ENCODE peak calls at places on chromosomes 6 and 20, in nine cellular contexts. One of them, this sample, is unnamed.

GRCh38 chr6:25035451-25036435 is 100.0 kb upstream of the RIPOR2 start:
- DNase-seq in T follicular helper cell: no peak
- DNase-seq in stimulated activated effector memory CD8-positive, alpha-beta T cell treated with anti-CD3 and anti-CD28 coated beads, Interleukin-12 subunit alpha, Interleukin-12 subunit beta, amount 100 ng/mL, for 72 hours: peak
- DNase-seq in CD8-positive, alpha-beta T cell: no peak
- DNase-seq in cardiac fibroblast: no peak
- DNase-seq in NCI-H2171 treated with DMSO at 0.1 percent for 48 hours: no peak
- DNase-seq in stimulated activated CD8-positive, alpha-beta memory T cell treated with anti-CD3 and anti-CD28 coated beads, Interleukin-7, amount 100 ng/mL, for 48 hours: no peak
- DNase-seq in HFFc6: peak
- DNase-seq in GM06990: no peak
- DNase-seq in this sample: no peak

GRCh38 chr6:45706319-45706718 is 309.3 kb downstream of the CLIC5 start:
- DNase-seq in CD8-positive, alpha-beta T cell: no peak
- DNase-seq in cardiac fibroblast: no peak
- DNase-seq in HFFc6: no peak
- DNase-seq in T follicular helper cell: no peak
- DNase-seq in stimulated activated CD8-positive, alpha-beta memory T cell treated with anti-CD3 and anti-CD28 coated beads, Interleukin-7, amount 100 ng/mL, for 48 hours: peak
- DNase-seq in GM06990: no peak
- DNase-seq in stimulated activated effector memory CD8-positive, alpha-beta T cell treated with anti-CD3 and anti-CD28 coated beads, Interleukin-12 subunit alpha, Interleukin-12 subunit beta, amount 100 ng/mL, for 72 hours: no peak
- DNase-seq in NCI-H2171 treated with DMSO at 0.1 percent for 48 hours: no peak
- DNase-seq in this sample: no peak

GRCh38 chr6:138230759-138231398 is 12.6 kb upstream of the PBOV1 start:
- DNase-seq in NCI-H2171 treated with DMSO at 0.1 percent for 48 hours: no peak
- DNase-seq in stimulated activated effector memory CD8-positive, alpha-beta T cell treated with anti-CD3 and anti-CD28 coated beads, Interleukin-12 subunit alpha, Interleukin-12 subunit beta, amount 100 ng/mL, for 72 hours: no peak
- DNase-seq in CD8-positive, alpha-beta T cell: no peak
- DNase-seq in cardiac fibroblast: no peak
- DNase-seq in T follicular helper cell: no peak
- DNase-seq in GM06990: no peak
- DNase-seq in stimulated activated CD8-positive, alpha-beta memory T cell treated with anti-CD3 and anti-CD28 coated beads, Interleukin-7, amount 100 ng/mL, for 48 hours: no peak
- DNase-seq in HFFc6: no peak
- DNase-seq in this sample: no peak

GRCh38 chr6:75171151-75171550 is 34.7 kb downstream of the COL12A1 start:
- DNase-seq in GM06990: no peak
- DNase-seq in HFFc6: no peak
- DNase-seq in NCI-H2171 treated with DMSO at 0.1 percent for 48 hours: no peak
- DNase-seq in T follicular helper cell: no peak
- DNase-seq in cardiac fibroblast: peak
- DNase-seq in stimulated activated CD8-positive, alpha-beta memory T cell treated with anti-CD3 and anti-CD28 coated beads, Interleukin-7, amount 100 ng/mL, for 48 hours: no peak
- DNase-seq in stimulated activated effector memory CD8-positive, alpha-beta T cell treated with anti-CD3 and anti-CD28 coated beads, Interleukin-12 subunit alpha, Interleukin-12 subunit beta, amount 100 ng/mL, for 72 hours: no peak
- DNase-seq in CD8-positive, alpha-beta T cell: no peak
- DNase-seq in this sample: no peak

GRCh38 chr20:2042400-2042799 is 48.5 kb upstream of the PDYN start:
- DNase-seq in T follicular helper cell: no peak
- DNase-seq in HFFc6: peak
- DNase-seq in CD8-positive, alpha-beta T cell: no peak
- DNase-seq in GM06990: no peak
- DNase-seq in stimulated activated CD8-positive, alpha-beta memory T cell treated with anti-CD3 and anti-CD28 coated beads, Interleukin-7, amount 100 ng/mL, for 48 hours: no peak
- DNase-seq in NCI-H2171 treated with DMSO at 0.1 percent for 48 hours: no peak
- DNase-seq in stimulated activated effector memory CD8-positive, alpha-beta T cell treated with anti-CD3 and anti-CD28 coated beads, Interleukin-12 subunit alpha, Interleukin-12 subunit beta, amount 100 ng/mL, for 72 hours: no peak
- DNase-seq in cardiac fibroblast: peak
- DNase-seq in this sample: no peak

GRCh38 chr20:16641511-16641910 is 68.3 kb upstream of the KIF16B start:
- DNase-seq in NCI-H2171 treated with DMSO at 0.1 percent for 48 hours: no peak
- DNase-seq in T follicular helper cell: no peak
- DNase-seq in stimulated activated effector memory CD8-positive, alpha-beta T cell treated with anti-CD3 and anti-CD28 coated beads, Interleukin-12 subunit alpha, Interleukin-12 subunit beta, amount 100 ng/mL, for 72 hours: no peak
- DNase-seq in cardiac fibroblast: no peak
- DNase-seq in GM06990: no peak
- DNase-seq in stimulated activated CD8-positive, alpha-beta memory T cell treated with anti-CD3 and anti-CD28 coated beads, Interleukin-7, amount 100 ng/mL, for 48 hours: no peak
- DNase-seq in CD8-positive, alpha-beta T cell: no peak
- DNase-seq in HFFc6: no peak
- DNase-seq in this sample: no peak

GRCh38 chr20:48983423-48984400 is 62.2 kb downstream of the ARFGEF2 start:
- DNase-seq in HFFc6: peak
- DNase-seq in GM06990: no peak
- DNase-seq in stimulated activated CD8-positive, alpha-beta memory T cell treated with anti-CD3 and anti-CD28 coated beads, Interleukin-7, amount 100 ng/mL, for 48 hours: no peak
- DNase-seq in cardiac fibroblast: peak
- DNase-seq in T follicular helper cell: no peak
- DNase-seq in CD8-positive, alpha-beta T cell: no peak
- DNase-seq in NCI-H2171 treated with DMSO at 0.1 percent for 48 hours: no peak
- DNase-seq in stimulated activated effector memory CD8-positive, alpha-beta T cell treated with anti-CD3 and anti-CD28 coated beads, Interleukin-12 subunit alpha, Interleukin-12 subunit beta, amount 100 ng/mL, for 72 hours: no peak
- DNase-seq in this sample: no peak

GRCh38 chr6:150185697-150186096 is 42.9 kb downstream of the PPP1R14C start:
- DNase-seq in cardiac fibroblast: no peak
- DNase-seq in CD8-positive, alpha-beta T cell: no peak
- DNase-seq in T follicular helper cell: no peak
- DNase-seq in stimulated activated effector memory CD8-positive, alpha-beta T cell treated with anti-CD3 and anti-CD28 coated beads, Interleukin-12 subunit alpha, Interleukin-12 subunit beta, amount 100 ng/mL, for 72 hours: no peak
- DNase-seq in HFFc6: no peak
- DNase-seq in stimulated activated CD8-positive, alpha-beta memory T cell treated with anti-CD3 and anti-CD28 coated beads, Interleukin-7, amount 100 ng/mL, for 48 hours: no peak
- DNase-seq in NCI-H2171 treated with DMSO at 0.1 percent for 48 hours: no peak
- DNase-seq in GM06990: no peak
- DNase-seq in this sample: no peak

GRCh38 chr6:91081452-91082067 is 494.7 kb upstream of the MAP3K7 start:
- DNase-seq in stimulated activated effector memory CD8-positive, alpha-beta T cell treated with anti-CD3 and anti-CD28 coated beads, Interleukin-12 subunit alpha, Interleukin-12 subunit beta, amount 100 ng/mL, for 72 hours: no peak
- DNase-seq in GM06990: no peak
- DNase-seq in CD8-positive, alpha-beta T cell: no peak
- DNase-seq in NCI-H2171 treated with DMSO at 0.1 percent for 48 hours: peak
- DNase-seq in cardiac fibroblast: peak
- DNase-seq in stimulated activated CD8-positive, alpha-beta memory T cell treated with anti-CD3 and anti-CD28 coated beads, Interleukin-7, amount 100 ng/mL, for 48 hours: no peak
- DNase-seq in HFFc6: peak
- DNase-seq in T follicular helper cell: no peak
- DNase-seq in this sample: no peak

GRCh38 chr20:20370087-20370575 is 2.2 kb downstream of the INSM1 start:
- DNase-seq in stimulated activated effector memory CD8-positive, alpha-beta T cell treated with anti-CD3 and anti-CD28 coated beads, Interleukin-12 subunit alpha, Interleukin-12 subunit beta, amount 100 ng/mL, for 72 hours: no peak
- DNase-seq in T follicular helper cell: no peak
- DNase-seq in NCI-H2171 treated with DMSO at 0.1 percent for 48 hours: peak
- DNase-seq in stimulated activated CD8-positive, alpha-beta memory T cell treated with anti-CD3 and anti-CD28 coated beads, Interleukin-7, amount 100 ng/mL, for 48 hours: no peak
- DNase-seq in GM06990: no peak
- DNase-seq in cardiac fibroblast: no peak
- DNase-seq in CD8-positive, alpha-beta T cell: no peak
- DNase-seq in HFFc6: no peak
- DNase-seq in this sample: no peak

GRCh38 chr20:53891306-53891894 is 179.0 kb downstream of the BCAS1 start:
- DNase-seq in cardiac fibroblast: no peak
- DNase-seq in HFFc6: peak
- DNase-seq in NCI-H2171 treated with DMSO at 0.1 percent for 48 hours: no peak
- DNase-seq in stimulated activated CD8-positive, alpha-beta memory T cell treated with anti-CD3 and anti-CD28 coated beads, Interleukin-7, amount 100 ng/mL, for 48 hours: no peak
- DNase-seq in stimulated activated effector memory CD8-positive, alpha-beta T cell treated with anti-CD3 and anti-CD28 coated beads, Interleukin-12 subunit alpha, Interleukin-12 subunit beta, amount 100 ng/mL, for 72 hours: no peak
- DNase-seq in GM06990: no peak
- DNase-seq in CD8-positive, alpha-beta T cell: no peak
- DNase-seq in T follicular helper cell: no peak
- DNase-seq in this sample: no peak

GRCh38 chr20:38450412-38450975 is 15.4 kb upstream of the SNHG17 start:
- DNase-seq in T follicular helper cell: no peak
- DNase-seq in CD8-positive, alpha-beta T cell: no peak
- DNase-seq in HFFc6: no peak
- DNase-seq in stimulated activated effector memory CD8-positive, alpha-beta T cell treated with anti-CD3 and anti-CD28 coated beads, Interleukin-12 subunit alpha, Interleukin-12 subunit beta, amount 100 ng/mL, for 72 hours: no peak
- DNase-seq in GM06990: no peak
- DNase-seq in cardiac fibroblast: no peak
- DNase-seq in stimulated activated CD8-positive, alpha-beta memory T cell treated with anti-CD3 and anti-CD28 coated beads, Interleukin-7, amount 100 ng/mL, for 48 hours: no peak
- DNase-seq in NCI-H2171 treated with DMSO at 0.1 percent for 48 hours: no peak
- DNase-seq in this sample: no peak

GRCh38 chr6:31609519-31610406 is 5.3 kb upstream of the AIF1 start:
- DNase-seq in GM06990: no peak
- DNase-seq in stimulated activated CD8-positive, alpha-beta memory T cell treated with anti-CD3 and anti-CD28 coated beads, Interleukin-7, amount 100 ng/mL, for 48 hours: no peak
- DNase-seq in T follicular helper cell: no peak
- DNase-seq in NCI-H2171 treated with DMSO at 0.1 percent for 48 hours: peak
- DNase-seq in stimulated activated effector memory CD8-positive, alpha-beta T cell treated with anti-CD3 and anti-CD28 coated beads, Interleukin-12 subunit alpha, Interleukin-12 subunit beta, amount 100 ng/mL, for 72 hours: no peak
- DNase-seq in CD8-positive, alpha-beta T cell: no peak
- DNase-seq in cardiac fibroblast: peak
- DNase-seq in HFFc6: no peak
- DNase-seq in this sample: no peak

GRCh38 chr6:106446287-106446885 is 85.9 kb downstream of the CRYBG1 start:
- DNase-seq in stimulated activated CD8-positive, alpha-beta memory T cell treated with anti-CD3 and anti-CD28 coated beads, Interleukin-7, amount 100 ng/mL, for 48 hours: no peak
- DNase-seq in T follicular helper cell: no peak
- DNase-seq in GM06990: no peak
- DNase-seq in HFFc6: peak
- DNase-seq in stimulated activated effector memory CD8-positive, alpha-beta T cell treated with anti-CD3 and anti-CD28 coated beads, Interleukin-12 subunit alpha, Interleukin-12 subunit beta, amount 100 ng/mL, for 72 hours: no peak
- DNase-seq in CD8-positive, alpha-beta T cell: no peak
- DNase-seq in cardiac fibroblast: peak
- DNase-seq in NCI-H2171 treated with DMSO at 0.1 percent for 48 hours: peak
- DNase-seq in this sample: no peak

GRCh38 chr20:4267242-4267641 is 251.9 kb upstream of the RNF24 start:
- DNase-seq in NCI-H2171 treated with DMSO at 0.1 percent for 48 hours: no peak
- DNase-seq in HFFc6: no peak
- DNase-seq in T follicular helper cell: no peak
- DNase-seq in CD8-positive, alpha-beta T cell: no peak
- DNase-seq in stimulated activated CD8-positive, alpha-beta memory T cell treated with anti-CD3 and anti-CD28 coated beads, Interleukin-7, amount 100 ng/mL, for 48 hours: no peak
- DNase-seq in GM06990: no peak
- DNase-seq in stimulated activated effector memory CD8-positive, alpha-beta T cell treated with anti-CD3 and anti-CD28 coated beads, Interleukin-12 subunit alpha, Interleukin-12 subunit beta, amount 100 ng/mL, for 72 hours: no peak
- DNase-seq in cardiac fibroblast: no peak
- DNase-seq in this sample: no peak

GRCh38 chr6:144481527-144481926 is 196.4 kb downstream of the UTRN start:
- DNase-seq in cardiac fibroblast: no peak
- DNase-seq in T follicular helper cell: no peak
- DNase-seq in HFFc6: no peak
- DNase-seq in stimulated activated effector memory CD8-positive, alpha-beta T cell treated with anti-CD3 and anti-CD28 coated beads, Interleukin-12 subunit alpha, Interleukin-12 subunit beta, amount 100 ng/mL, for 72 hours: no peak
- DNase-seq in NCI-H2171 treated with DMSO at 0.1 percent for 48 hours: no peak
- DNase-seq in GM06990: no peak
- DNase-seq in stimulated activated CD8-positive, alpha-beta memory T cell treated with anti-CD3 and anti-CD28 coated beads, Interleukin-7, amount 100 ng/mL, for 48 hours: no peak
- DNase-seq in CD8-positive, alpha-beta T cell: no peak
- DNase-seq in this sample: no peak

GRCh38 chr20:10505320-10506226 is 70.5 kb downstream of the SLX4IP start:
- DNase-seq in GM06990: no peak
- DNase-seq in cardiac fibroblast: peak
- DNase-seq in T follicular helper cell: no peak
- DNase-seq in CD8-positive, alpha-beta T cell: no peak
- DNase-seq in HFFc6: no peak
- DNase-seq in stimulated activated CD8-positive, alpha-beta memory T cell treated with anti-CD3 and anti-CD28 coated beads, Interleukin-7, amount 100 ng/mL, for 48 hours: no peak
- DNase-seq in NCI-H2171 treated with DMSO at 0.1 percent for 48 hours: no peak
- DNase-seq in stimulated activated effector memory CD8-positive, alpha-beta T cell treated with anti-CD3 and anti-CD28 coated beads, Interleukin-12 subunit alpha, Interleukin-12 subunit beta, amount 100 ng/mL, for 72 hours: no peak
- DNase-seq in this sample: no peak

GRCh38 chr6:129753422-129753821 is 43.4 kb upstream of the ARHGAP18 start:
- DNase-seq in NCI-H2171 treated with DMSO at 0.1 percent for 48 hours: no peak
- DNase-seq in stimulated activated CD8-positive, alpha-beta memory T cell treated with anti-CD3 and anti-CD28 coated beads, Interleukin-7, amount 100 ng/mL, for 48 hours: no peak
- DNase-seq in HFFc6: peak
- DNase-seq in CD8-positive, alpha-beta T cell: no peak
- DNase-seq in T follicular helper cell: no peak
- DNase-seq in GM06990: no peak
- DNase-seq in cardiac fibroblast: peak
- DNase-seq in stimulated activated effector memory CD8-positive, alpha-beta T cell treated with anti-CD3 and anti-CD28 coated beads, Interleukin-12 subunit alpha, Interleukin-12 subunit beta, amount 100 ng/mL, for 72 hours: no peak
- DNase-seq in this sample: no peak

GRCh38 chr20:12835999-12836398 is 172.8 kb upstream of the SPTLC3 start:
- DNase-seq in GM06990: no peak
- DNase-seq in HFFc6: no peak
- DNase-seq in stimulated activated CD8-positive, alpha-beta memory T cell treated with anti-CD3 and anti-CD28 coated beads, Interleukin-7, amount 100 ng/mL, for 48 hours: no peak
- DNase-seq in T follicular helper cell: no peak
- DNase-seq in NCI-H2171 treated with DMSO at 0.1 percent for 48 hours: peak
- DNase-seq in stimulated activated effector memory CD8-positive, alpha-beta T cell treated with anti-CD3 and anti-CD28 coated beads, Interleukin-12 subunit alpha, Interleukin-12 subunit beta, amount 100 ng/mL, for 72 hours: no peak
- DNase-seq in cardiac fibroblast: no peak
- DNase-seq in CD8-positive, alpha-beta T cell: no peak
- DNase-seq in this sample: no peak

GRCh38 chr6:89475634-89476033 is 42.7 kb downstream of the ANKRD6 start:
- DNase-seq in cardiac fibroblast: peak
- DNase-seq in T follicular helper cell: no peak
- DNase-seq in GM06990: peak
- DNase-seq in NCI-H2171 treated with DMSO at 0.1 percent for 48 hours: no peak
- DNase-seq in stimulated activated effector memory CD8-positive, alpha-beta T cell treated with anti-CD3 and anti-CD28 coated beads, Interleukin-12 subunit alpha, Interleukin-12 subunit beta, amount 100 ng/mL, for 72 hours: no peak
- DNase-seq in CD8-positive, alpha-beta T cell: no peak
- DNase-seq in stimulated activated CD8-positive, alpha-beta memory T cell treated with anti-CD3 and anti-CD28 coated beads, Interleukin-7, amount 100 ng/mL, for 48 hours: no peak
- DNase-seq in HFFc6: no peak
- DNase-seq in this sample: no peak

GRCh38 chr20:50271674-50272412 is 81.2 kb downstream of the CEBPB start:
- DNase-seq in HFFc6: no peak
- DNase-seq in cardiac fibroblast: no peak
- DNase-seq in NCI-H2171 treated with DMSO at 0.1 percent for 48 hours: no peak
- DNase-seq in GM06990: no peak
- DNase-seq in T follicular helper cell: no peak
- DNase-seq in stimulated activated CD8-positive, alpha-beta memory T cell treated with anti-CD3 and anti-CD28 coated beads, Interleukin-7, amount 100 ng/mL, for 48 hours: no peak
- DNase-seq in CD8-positive, alpha-beta T cell: no peak
- DNase-seq in stimulated activated effector memory CD8-positive, alpha-beta T cell treated with anti-CD3 and anti-CD28 coated beads, Interleukin-12 subunit alpha, Interleukin-12 subunit beta, amount 100 ng/mL, for 72 hours: no peak
- DNase-seq in this sample: no peak

GRCh38 chr6:69974193-69974592 is 107.8 kb downstream of the COL19A1 start:
- DNase-seq in CD8-positive, alpha-beta T cell: no peak
- DNase-seq in stimulated activated effector memory CD8-positive, alpha-beta T cell treated with anti-CD3 and anti-CD28 coated beads, Interleukin-12 subunit alpha, Interleukin-12 subunit beta, amount 100 ng/mL, for 72 hours: no peak
- DNase-seq in cardiac fibroblast: peak
- DNase-seq in NCI-H2171 treated with DMSO at 0.1 percent for 48 hours: peak
- DNase-seq in GM06990: no peak
- DNase-seq in stimulated activated CD8-positive, alpha-beta memory T cell treated with anti-CD3 and anti-CD28 coated beads, Interleukin-7, amount 100 ng/mL, for 48 hours: no peak
- DNase-seq in HFFc6: no peak
- DNase-seq in T follicular helper cell: no peak
- DNase-seq in this sample: no peak

GRCh38 chr6:90369651-90370050 is 73.0 kb upstream of the BACH2 start:
- DNase-seq in stimulated activated effector memory CD8-positive, alpha-beta T cell treated with anti-CD3 and anti-CD28 coated beads, Interleukin-12 subunit alpha, Interleukin-12 subunit beta, amount 100 ng/mL, for 72 hours: peak
- DNase-seq in cardiac fibroblast: no peak
- DNase-seq in GM06990: no peak
- DNase-seq in CD8-positive, alpha-beta T cell: no peak
- DNase-seq in NCI-H2171 treated with DMSO at 0.1 percent for 48 hours: no peak
- DNase-seq in stimulated activated CD8-positive, alpha-beta memory T cell treated with anti-CD3 and anti-CD28 coated beads, Interleukin-7, amount 100 ng/mL, for 48 hours: no peak
- DNase-seq in HFFc6: no peak
- DNase-seq in T follicular helper cell: no peak
- DNase-seq in this sample: no peak